ENCODE peak calls at places on chromosomes 12 and 14, in five cellular contexts. One of them, this sample, is unnamed.

GRCh38 chr14:88613552-88614010 is 50.7 kb downstream of the ZC3H14 start:
- DNase-seq in GM23338: no peak
- DNase-seq in spleen: no peak
- DNase-seq in sigmoid colon: no peak
- DNase-seq in K562: no peak
- DNase-seq in this sample: no peak

GRCh38 chr12:22598763-22599161 is 26.2 kb upstream of the ETNK1 start:
- DNase-seq in GM23338: no peak
- DNase-seq in spleen: no peak
- DNase-seq in sigmoid colon: no peak
- DNase-seq in K562: no peak
- DNase-seq in this sample: no peak

GRCh38 chr12:111445311-111446043 is 39.8 kb downstream of the SH2B3 start:
- DNase-seq in GM23338: no peak
- DNase-seq in spleen: no peak
- DNase-seq in sigmoid colon: peak
- DNase-seq in K562: no peak
- DNase-seq in this sample: no peak

GRCh38 chr14:74350211-74350943 is 2.1 kb downstream of the VRTN start:
- DNase-seq in GM23338: no peak
- DNase-seq in spleen: no peak
- DNase-seq in sigmoid colon: peak
- DNase-seq in K562: peak
- DNase-seq in this sample: no peak

GRCh38 chr12:25404955-25405354 is 148.1 kb downstream of the LMNTD1 start:
- DNase-seq in GM23338: peak
- DNase-seq in spleen: no peak
- DNase-seq in sigmoid colon: no peak
- DNase-seq in K562: no peak
- DNase-seq in this sample: no peak

GRCh38 chr14:67491741-67492504 is 3.4 kb upstream of the TMEM229B start:
- DNase-seq in GM23338: no peak
- DNase-seq in spleen: no peak
- DNase-seq in sigmoid colon: no peak
- DNase-seq in K562: no peak
- DNase-seq in this sample: no peak

GRCh38 chr14:100294213-100294962 is 11.9 kb downstream of the SLC25A29 start:
- DNase-seq in GM23338: no peak
- DNase-seq in spleen: peak
- DNase-seq in sigmoid colon: no peak
- DNase-seq in K562: no peak
- DNase-seq in this sample: no peak

GRCh38 chr12:65699251-65699650 is 125.0 kb upstream of the HMGA2 start:
- DNase-seq in GM23338: no peak
- DNase-seq in spleen: no peak
- DNase-seq in sigmoid colon: no peak
- DNase-seq in K562: no peak
- DNase-seq in this sample: no peak

GRCh38 chr14:26963696-26964095 is 365.9 kb upstream of the NOVA1 start:
- DNase-seq in GM23338: no peak
- DNase-seq in spleen: no peak
- DNase-seq in sigmoid colon: peak
- DNase-seq in K562: no peak
- DNase-seq in this sample: no peak

GRCh38 chr14:32073537-32074189 is 3.4 kb upstream of the ARHGAP5 start:
- DNase-seq in GM23338: peak
- DNase-seq in spleen: no peak
- DNase-seq in sigmoid colon: peak
- DNase-seq in K562: peak
- DNase-seq in this sample: peak

GRCh38 chr14:31746326-31746725 is 185.1 kb downstream of the NUBPL start:
- DNase-seq in GM23338: no peak
- DNase-seq in spleen: no peak
- DNase-seq in sigmoid colon: no peak
- DNase-seq in K562: no peak
- DNase-seq in this sample: no peak

GRCh38 chr14:89681086-89682018 is 264.3 kb upstream of the FOXN3 start:
- DNase-seq in GM23338: no peak
- DNase-seq in spleen: no peak
- DNase-seq in sigmoid colon: no peak
- DNase-seq in K562: no peak
- DNase-seq in this sample: peak

GRCh38 chr12:11798856-11799530 is 149.5 kb downstream of the ETV6 start:
- DNase-seq in GM23338: no peak
- DNase-seq in spleen: no peak
- DNase-seq in sigmoid colon: no peak
- DNase-seq in K562: peak
- DNase-seq in this sample: peak

GRCh38 chr14:60222820-60223219 is 26.2 kb upstream of the PPM1A start:
- DNase-seq in GM23338: no peak
- DNase-seq in spleen: no peak
- DNase-seq in sigmoid colon: no peak
- DNase-seq in K562: no peak
- DNase-seq in this sample: no peak

GRCh38 chr12:26744697-26745440 is 88.1 kb downstream of the ITPR2 start:
- DNase-seq in GM23338: no peak
- DNase-seq in spleen: no peak
- DNase-seq in sigmoid colon: peak
- DNase-seq in K562: no peak
- DNase-seq in this sample: no peak

GRCh38 chr12:126087692-126088091 is 1022.5 kb downstream of the AACS start:
- DNase-seq in GM23338: no peak
- DNase-seq in spleen: no peak
- DNase-seq in sigmoid colon: no peak
- DNase-seq in K562: no peak
- DNase-seq in this sample: no peak

GRCh38 chr12:15632708-15633107 is 156.5 kb downstream of the EPS8 start:
- DNase-seq in GM23338: no peak
- DNase-seq in spleen: no peak
- DNase-seq in sigmoid colon: no peak
- DNase-seq in K562: no peak
- DNase-seq in this sample: no peak

DNA sequence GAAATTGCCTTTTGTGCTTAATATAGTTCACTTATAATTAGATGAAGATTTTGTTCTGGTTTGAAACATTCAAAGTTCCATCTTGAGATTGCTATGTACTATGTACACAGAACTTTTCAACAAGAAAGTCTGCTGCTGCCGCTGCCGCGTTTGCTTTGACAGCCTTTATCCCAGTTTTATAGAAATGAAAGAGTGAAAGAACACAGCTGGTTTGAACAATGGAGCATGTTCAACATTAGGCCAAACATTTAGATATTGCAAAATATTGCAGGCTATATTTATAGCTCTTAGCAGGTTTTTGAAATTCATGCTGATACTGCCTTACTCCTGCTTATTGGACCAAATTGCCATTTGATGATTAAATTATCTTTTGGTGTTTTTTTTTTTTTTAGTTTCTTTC is 299.8 kb upstream of the PRKD1 start:
- DNase-seq in GM23338: no peak
- DNase-seq in spleen: no peak
- DNase-seq in sigmoid colon: peak
- DNase-seq in K562: no peak
- DNase-seq in this sample: no peak
- TF ChIP-seq POLR2AphosphoS5 in GM23338: no peak
- TF ChIP-seq POLR2AphosphoS5 in spleen: no peak
- TF ChIP-seq POLR2AphosphoS5 in sigmoid colon: peak
- TF ChIP-seq POLR2AphosphoS5 in K562: no peak
- TF ChIP-seq POLR2AphosphoS5 in this sample: no peak

GRCh38 chr12:116964004-116964739 is 53.4 kb downstream of the FBXW8 start:
- DNase-seq in GM23338: no peak
- DNase-seq in spleen: no peak
- DNase-seq in sigmoid colon: no peak
- DNase-seq in K562: no peak
- DNase-seq in this sample: no peak

GRCh38 chr12:116971222-116971621 is 60.5 kb downstream of the FBXW8 start:
- DNase-seq in GM23338: no peak
- DNase-seq in spleen: no peak
- DNase-seq in sigmoid colon: no peak
- DNase-seq in K562: no peak
- DNase-seq in this sample: no peak

GRCh38 chr12:116964740-116965090 is 54.0 kb downstream of the FBXW8 start:
- DNase-seq in GM23338: no peak
- DNase-seq in spleen: no peak
- DNase-seq in sigmoid colon: no peak
- DNase-seq in K562: no peak
- DNase-seq in this sample: no peak

GRCh38 chr12:116968986-116969385 is 58.2 kb downstream of the FBXW8 start:
- DNase-seq in GM23338: peak
- DNase-seq in spleen: no peak
- DNase-seq in sigmoid colon: no peak
- DNase-seq in K562: no peak
- DNase-seq in this sample: no peak

DNA sequence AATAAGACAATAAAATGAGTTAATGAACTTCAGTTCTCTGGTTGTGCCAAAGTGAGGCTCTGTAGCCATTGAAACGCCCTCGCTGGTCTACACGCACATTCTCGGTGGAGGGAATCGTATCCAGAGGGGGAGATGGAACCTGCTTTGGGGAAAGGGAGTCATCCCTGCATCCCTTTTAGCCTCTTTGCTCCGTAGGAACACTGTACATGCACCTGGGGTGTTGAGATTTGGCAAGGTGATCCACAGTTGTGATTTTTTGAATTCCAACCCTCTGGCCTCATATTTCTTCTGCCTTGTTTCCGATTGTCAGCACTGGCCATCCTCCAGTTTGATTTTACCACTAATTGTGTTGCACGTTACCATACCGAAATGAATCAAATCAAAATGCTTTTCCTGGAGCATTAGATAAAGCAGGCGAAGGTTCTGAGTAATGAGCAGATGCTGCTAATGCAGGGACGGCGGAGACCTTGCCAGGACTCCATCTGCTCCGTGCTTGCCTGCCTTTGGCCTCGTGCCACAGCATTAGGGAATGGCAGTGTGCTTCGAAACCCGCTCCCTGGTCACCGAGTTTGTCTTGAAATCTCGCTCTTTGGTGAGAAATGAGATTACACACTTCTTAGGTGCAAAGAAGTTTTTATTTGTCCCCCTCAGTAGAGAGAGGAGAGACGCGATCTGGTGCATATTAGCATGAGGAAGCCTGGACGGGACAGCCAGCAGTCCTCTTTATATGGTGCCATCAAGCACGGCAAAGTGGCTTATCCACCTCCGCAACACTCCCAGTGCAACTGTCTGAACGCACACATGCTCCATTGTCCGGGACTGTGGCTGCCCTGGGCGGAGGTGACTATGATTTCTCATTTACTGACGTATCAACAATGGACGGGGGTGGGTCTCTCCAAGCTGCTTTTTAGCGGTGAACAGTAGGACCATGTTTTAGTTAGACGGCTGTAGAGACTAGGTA is 59.1 kb downstream of the FBXW8 start:
- DNase-seq in GM23338: peak
- DNase-seq in spleen: no peak
- DNase-seq in sigmoid colon: peak
- DNase-seq in K562: no peak
- DNase-seq in this sample: no peak
- H3K4me3 ChIP-seq in GM23338: no peak
- H3K4me3 ChIP-seq in spleen: no peak
- H3K4me3 ChIP-seq in sigmoid colon: no peak
- H3K4me3 ChIP-seq in K562: no peak
- H3K4me3 ChIP-seq in this sample: no peak

DNA sequence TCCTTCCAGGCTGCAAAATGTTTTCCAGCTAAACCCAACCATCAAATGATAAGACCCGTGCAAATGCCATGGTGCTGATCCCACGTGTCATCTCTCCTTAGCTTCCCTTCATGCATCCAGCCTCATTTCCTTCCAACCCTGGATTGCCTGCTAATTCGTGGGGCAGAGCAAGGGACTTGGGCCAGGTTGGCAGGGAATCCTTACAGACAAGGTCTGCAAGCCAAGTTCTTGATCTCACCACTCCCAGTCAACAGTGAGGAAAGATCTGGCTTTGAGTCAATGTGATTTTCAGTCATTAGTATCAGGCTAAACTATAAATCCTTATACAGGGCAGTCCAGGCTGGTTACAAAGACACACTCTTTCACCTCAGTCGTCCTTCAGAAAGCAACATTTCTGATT is 150.9 kb downstream of the ANO2 start:
- DNase-seq in GM23338: no peak
- DNase-seq in spleen: no peak
- DNase-seq in sigmoid colon: no peak
- DNase-seq in K562: no peak
- DNase-seq in this sample: no peak
- TF ChIP-seq POLR2AphosphoS5 in GM23338: no peak
- TF ChIP-seq POLR2AphosphoS5 in spleen: no peak
- TF ChIP-seq POLR2AphosphoS5 in sigmoid colon: no peak
- TF ChIP-seq POLR2AphosphoS5 in K562: no peak
- TF ChIP-seq POLR2AphosphoS5 in this sample: no peak

GRCh38 chr14:93050761-93051160 is 65.0 kb downstream of the ITPK1 start:
- DNase-seq in GM23338: no peak
- DNase-seq in spleen: no peak
- DNase-seq in sigmoid colon: no peak
- DNase-seq in K562: no peak
- DNase-seq in this sample: no peak
- H3K4me3 ChIP-seq in GM23338: no peak
- H3K4me3 ChIP-seq in spleen: no peak
- H3K4me3 ChIP-seq in sigmoid colon: no peak
- H3K4me3 ChIP-seq in K562: no peak
- H3K4me3 ChIP-seq in this sample: no peak

GRCh38 chr12:95217377-95218163 is at the start of the genes FGD6 and VEZT:
- DNase-seq in GM23338: peak
- DNase-seq in spleen: peak
- DNase-seq in sigmoid colon: peak
- DNase-seq in K562: peak
- DNase-seq in this sample: peak
- TF ChIP-seq POLR2AphosphoS5 in GM23338: peak
- TF ChIP-seq POLR2AphosphoS5 in spleen: peak
- TF ChIP-seq POLR2AphosphoS5 in sigmoid colon: peak
- TF ChIP-seq POLR2AphosphoS5 in K562: no peak
- TF ChIP-seq POLR2AphosphoS5 in this sample: peak